ENCODE peak calls at places on chromosome 4, in ten cellular contexts. M is CD4-positive, alpha-beta T cell; C is neural crest cell; B is sigmoid colon; W is AG09319; Q is transverse colon; Z is cardiac fibroblast; T is GM12865; H is MCF 10A; A is AG04450. U is an unnamed sample.
A peak's percentile ranks its signal among the peaks of the same experiment; 100 is the strongest.

GRCh38 chr4:88286897-88287296 is 2.5 kb upstream of the PPM1K start:
- DNase-seq in M (no peak), C (no peak), B (no peak), W (no peak), Q (no peak), Z (no peak), T (no peak), H (no peak), A (no peak), U (no peak)

GRCh38 chr4:40350627-40351227 is 15.6 kb downstream of the CHRNA9 start:
- DNase-seq in M (no peak), C (no peak), B (no peak), W (no peak), Q (no peak), Z (peak; percentile 27), T (peak; percentile 37), H (no peak), A (no peak), U (no peak)

GRCh38 chr4:42436950-42437349 is 39.7 kb downstream of the SHISA3 start:
- DNase-seq in M (no peak), C (no peak), B (no peak), W (no peak), Q (no peak), Z (no peak), T (no peak), H (no peak), A (no peak), U (no peak)

GRCh38 chr4:144611850-144612249 is 34.1 kb upstream of the HHIP start:
- DNase-seq in M (no peak), C (peak; percentile 2), B (no peak), W (no peak), Q (peak; percentile 9), Z (peak; percentile 46), T (peak; percentile 18), H (peak; percentile 36), A (no peak), U (peak; percentile 10)

GRCh38 chr4:145195167-145195952 is 15.0 kb upstream of the OTUD4 start:
- DNase-seq in M (no peak), C (no peak), B (no peak), W (no peak), Q (no peak), Z (no peak), T (peak; percentile 80), H (peak; percentile 4), A (no peak), U (no peak)

GRCh38 chr4:166538491-166539005 is 665.5 kb downstream of the TLL1 start:
- DNase-seq in M (no peak), C (no peak), B (no peak), W (no peak), Q (no peak), Z (peak; percentile 42), T (no peak), H (no peak), A (no peak), U (no peak)

GRCh38 chr4:183141997-183142396 is 42.9 kb downstream of the WWC2 start:
- DNase-seq in M (no peak), C (no peak), B (no peak), W (no peak), Q (no peak), Z (no peak), T (no peak), H (no peak), A (no peak), U (no peak)

GRCh38 chr4:11341337-11342043 is 87.2 kb downstream of the HS3ST1 start:
- DNase-seq in M (no peak), C (no peak), B (no peak), W (no peak), Q (no peak), Z (no peak), T (peak; percentile 27), H (no peak), A (no peak), U (no peak)

GRCh38 chr4:172791841-172792240 is 376.8 kb upstream of the GALNT7 start:
- DNase-seq in M (no peak), C (no peak), B (no peak), W (no peak), Q (no peak), Z (no peak), T (no peak), H (no peak), A (no peak), U (no peak)

GRCh38 chr4:61994036-61994435 is 793.9 kb downstream of the ADGRL3 start:
- DNase-seq in M (no peak), C (no peak), B (no peak), W (no peak), Q (peak; percentile 12), Z (peak; percentile 65), T (no peak), H (peak; percentile 56), A (no peak), U (no peak)

GRCh38 chr4:38805530-38806145 is 1.0 kb upstream of the TLR1 start:
- DNase-seq in M (no peak), C (no peak), B (no peak), W (no peak), Q (peak; percentile 48), Z (peak; percentile 62), T (peak; percentile 93), H (no peak), A (no peak), U (no peak)

GRCh38 chr4:128315756-128316520 is 28.3 kb upstream of the PGRMC2 start:
- DNase-seq in M (no peak), C (no peak), B (no peak), W (no peak), Q (no peak), Z (peak; percentile 17), T (no peak), H (peak; percentile 32), A (no peak), U (no peak)

DNA sequence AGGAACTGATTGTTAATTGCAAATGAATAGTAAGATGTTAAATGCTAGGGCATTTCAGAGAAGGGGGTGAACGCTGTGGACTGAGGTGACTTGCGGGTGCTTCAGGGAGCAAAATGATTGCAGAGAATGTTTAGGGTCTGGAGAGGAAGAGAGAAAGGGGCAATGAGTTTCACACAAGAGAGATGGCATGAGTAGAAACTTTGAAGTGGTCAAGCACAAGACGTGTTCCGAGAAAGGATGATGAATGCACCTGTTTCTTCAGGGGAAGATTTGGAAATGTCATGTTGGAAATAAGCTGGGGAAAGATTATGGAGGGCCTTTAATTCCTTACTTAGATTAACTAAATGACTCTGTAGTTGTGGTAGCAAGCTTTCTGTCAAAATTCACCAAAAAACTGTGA is 43.4 kb downstream of the DTHD1 start:
- DNase-seq in M (no peak), C (no peak), B (no peak), W (no peak), Q (no peak), Z (no peak), T (peak; percentile 65), H (no peak), A (no peak), U (no peak)
- TF ChIP-seq CTCF in M (no peak), C (no peak), B (no peak), W (no peak), Q (no peak), Z (no peak), T (no peak), H (no peak), A (no peak), U (no peak)

DNA sequence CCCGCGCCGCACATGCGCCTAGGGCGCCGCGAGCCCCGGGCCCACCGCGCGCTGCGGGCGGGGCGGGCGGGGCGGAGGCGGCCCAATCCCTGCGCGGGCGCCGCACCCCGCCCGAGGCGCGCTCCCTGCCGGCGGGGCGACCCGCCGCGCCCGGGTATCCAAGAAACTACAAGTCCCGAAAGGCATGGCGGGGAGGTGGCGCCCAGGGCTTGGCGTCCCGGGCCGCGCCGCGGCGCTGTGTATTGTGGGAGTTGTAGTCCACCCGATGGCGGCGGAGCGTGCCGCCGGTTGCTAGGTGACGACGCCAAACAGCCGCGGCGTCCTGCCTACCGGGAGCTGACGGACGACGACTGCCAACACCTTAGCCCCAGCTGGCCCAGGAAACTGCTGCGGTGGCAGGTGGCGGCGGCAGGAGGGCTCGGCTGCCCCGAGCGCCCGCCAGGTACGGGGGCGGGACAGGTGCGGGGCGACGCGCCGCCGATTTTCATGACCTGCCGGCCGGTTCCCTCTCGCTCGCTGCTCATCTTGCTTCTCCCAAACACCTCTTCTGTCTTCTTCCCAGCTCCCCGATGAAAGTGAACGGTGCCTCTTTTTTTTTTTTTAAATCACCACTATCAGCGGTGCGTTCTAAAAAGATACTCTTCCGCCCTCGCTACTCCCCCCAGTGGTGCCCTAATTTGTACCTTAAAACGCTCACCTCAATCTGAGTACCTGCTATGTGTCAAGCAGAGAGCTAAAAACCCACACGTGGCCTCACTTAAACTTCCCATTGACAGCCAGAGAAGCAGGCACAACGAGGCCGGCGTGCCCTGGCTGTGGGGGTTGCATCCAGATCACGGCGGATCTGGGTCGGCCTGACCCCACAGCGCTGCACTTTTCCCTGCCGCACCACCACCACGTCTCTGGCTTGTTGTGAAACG is at the start of gene CFAP99:
- DNase-seq in M (peak; percentile 99), C (peak; percentile 88), B (peak; percentile 98), W (peak; percentile 79), Q (peak; percentile 99), Z (peak; percentile 96), T (peak; percentile 97), H (peak; percentile 93), A (peak; percentile 66), U (peak; percentile 95)
- TF ChIP-seq CTCF in M (peak; percentile 52), C (peak; percentile 13), B (no peak), W (no peak), Q (no peak), Z (no peak), T (peak; percentile 13), H (no peak), A (no peak), U (no peak)

DNA sequence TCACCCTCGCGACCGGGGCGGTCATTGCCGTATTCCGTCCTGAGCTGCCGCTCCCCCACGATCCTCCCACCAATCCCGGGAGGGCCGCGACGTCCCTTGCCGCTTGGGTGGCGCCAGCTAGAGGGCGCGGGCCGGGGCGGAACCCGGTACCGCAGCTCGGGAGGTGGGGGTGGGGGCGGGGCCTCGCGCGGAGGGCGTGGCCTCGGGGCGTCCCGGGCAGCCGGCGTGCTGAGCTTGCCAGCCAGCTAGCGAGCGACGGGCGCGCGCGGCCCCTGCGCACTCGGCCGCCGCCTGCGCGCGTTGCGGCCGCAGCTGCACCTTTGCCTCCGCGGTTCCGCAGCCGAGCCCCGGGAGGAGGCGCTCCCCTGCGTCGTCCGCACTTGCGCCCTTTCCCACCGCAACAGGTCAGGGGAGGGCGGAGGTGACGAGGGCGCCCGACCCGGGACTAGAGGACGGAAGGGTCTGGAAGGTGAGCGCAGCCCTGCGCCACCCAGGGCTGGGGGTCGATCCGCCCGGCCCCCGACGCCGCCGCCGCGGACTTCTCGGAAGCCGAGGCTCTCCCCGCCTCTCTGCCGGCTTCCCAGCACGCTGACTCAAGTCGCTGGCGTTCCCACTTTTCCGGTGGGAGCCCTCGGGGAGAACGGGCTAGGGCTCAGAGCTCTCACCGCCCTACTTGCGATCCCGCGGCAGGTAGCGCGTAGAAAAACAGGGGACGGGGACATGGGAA is at the start of gene AFF1:
- DNase-seq in M (peak; percentile 84), C (peak; percentile 80), B (peak; percentile 97), W (peak; percentile 81), Q (peak; percentile 96), Z (peak; percentile 91), T (peak; percentile 98), H (peak; percentile 88), A (no peak), U (peak; percentile 93)
- TF ChIP-seq CTCF in M (peak; percentile 47), C (peak; percentile 39), B (no peak), W (peak; percentile 32), Q (peak; percentile 56), Z (peak; percentile 32), T (peak; percentile 36), H (peak; percentile 23), A (peak; percentile 46), U (no peak)

DNA sequence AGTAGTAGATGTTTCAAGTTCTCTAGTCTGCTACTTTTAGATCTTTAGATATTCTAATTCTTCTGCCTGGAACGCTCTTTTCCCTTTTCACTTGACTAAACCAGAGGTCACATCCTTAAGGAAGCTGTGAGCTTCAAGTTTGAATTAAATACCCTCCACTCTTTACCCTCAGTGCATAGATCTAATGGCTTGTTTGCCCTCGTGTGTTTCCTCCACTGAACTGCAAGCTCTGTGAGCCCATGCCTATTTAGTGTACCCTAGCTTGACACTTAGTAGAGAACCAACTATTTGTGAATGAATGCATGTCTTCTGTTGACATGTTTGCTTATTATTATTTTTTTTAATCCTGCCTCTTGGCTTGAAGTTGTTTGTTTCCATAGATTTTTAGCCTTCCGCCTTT is 138.3 kb downstream of the PDE5A start:
- DNase-seq in M (no peak), C (no peak), B (no peak), W (no peak), Q (peak; percentile 10), Z (peak; percentile 25), T (peak; percentile 27), H (peak; percentile 7), A (no peak), U (no peak)
- TF ChIP-seq CTCF in M (no peak), C (peak; percentile 47), B (no peak), W (peak; percentile 21), Q (peak; percentile 47), Z (peak; percentile 24), T (peak; percentile 18), H (no peak), A (peak; percentile 45), U (peak; percentile 47)

U was measured in Caco-2.